ENCODE peak calls at places on chromosomes 1 and 21, in four cellular contexts. One of them, this sample, is unnamed.

GRCh38 chr1:58466618-58467241 is 79.8 kb downstream of the OMA1 start:
- DNase-seq in progenitor cell of endocrine pancreas: no peak
- DNase-seq in activated CD8-positive, alpha-beta memory T cell treated with anti-CD3 and anti-CD28 coated beads, Interleukin-2, amount 50 U/mL, for 48 hours: no peak
- DNase-seq in heart left ventricle: no peak
- DNase-seq in this sample: no peak

GRCh38 chr1:231171623-231172197 is 9.9 kb downstream of the TRIM67 start:
- DNase-seq in activated CD8-positive, alpha-beta memory T cell treated with anti-CD3 and anti-CD28 coated beads, Interleukin-2, amount 50 U/mL, for 48 hours: no peak
- DNase-seq in heart left ventricle: no peak
- DNase-seq in progenitor cell of endocrine pancreas: no peak
- DNase-seq in this sample: no peak

GRCh38 chr1:111784273-111784901 is 28.7 kb downstream of the DDX20 start:
- DNase-seq in heart left ventricle: no peak
- DNase-seq in activated CD8-positive, alpha-beta memory T cell treated with anti-CD3 and anti-CD28 coated beads, Interleukin-2, amount 50 U/mL, for 48 hours: no peak
- DNase-seq in progenitor cell of endocrine pancreas: no peak
- DNase-seq in this sample: no peak

GRCh38 chr1:103108525-103109150 is 316 bp upstream of the COL11A1 start:
- DNase-seq in activated CD8-positive, alpha-beta memory T cell treated with anti-CD3 and anti-CD28 coated beads, Interleukin-2, amount 50 U/mL, for 48 hours: no peak
- DNase-seq in heart left ventricle: peak; percentile 24
- DNase-seq in progenitor cell of endocrine pancreas: peak; percentile 34
- DNase-seq in this sample: no peak

GRCh38 chr1:183907106-183907505 is 102.2 kb downstream of the RGL1 start:
- DNase-seq in progenitor cell of endocrine pancreas: no peak
- DNase-seq in heart left ventricle: no peak
- DNase-seq in activated CD8-positive, alpha-beta memory T cell treated with anti-CD3 and anti-CD28 coated beads, Interleukin-2, amount 50 U/mL, for 48 hours: no peak
- DNase-seq in this sample: no peak

GRCh38 chr21:38771536-38771935 is 34.2 kb upstream of the ETS2 start:
- DNase-seq in progenitor cell of endocrine pancreas: no peak
- DNase-seq in heart left ventricle: no peak
- DNase-seq in activated CD8-positive, alpha-beta memory T cell treated with anti-CD3 and anti-CD28 coated beads, Interleukin-2, amount 50 U/mL, for 48 hours: no peak
- DNase-seq in this sample: no peak

GRCh38 chr21:44391345-44392091 is 38.1 kb downstream of the TRPM2 start:
- DNase-seq in progenitor cell of endocrine pancreas: no peak
- DNase-seq in heart left ventricle: peak; percentile 58
- DNase-seq in activated CD8-positive, alpha-beta memory T cell treated with anti-CD3 and anti-CD28 coated beads, Interleukin-2, amount 50 U/mL, for 48 hours: no peak
- DNase-seq in this sample: no peak

GRCh38 chr1:31977361-31978131 is 36.1 kb upstream of the KHDRBS1 start:
- DNase-seq in progenitor cell of endocrine pancreas: no peak
- DNase-seq in activated CD8-positive, alpha-beta memory T cell treated with anti-CD3 and anti-CD28 coated beads, Interleukin-2, amount 50 U/mL, for 48 hours: no peak
- DNase-seq in heart left ventricle: no peak
- DNase-seq in this sample: no peak

GRCh38 chr21:36550761-36551160 is 70.8 kb upstream of the CLDN14 start:
- DNase-seq in heart left ventricle: no peak
- DNase-seq in activated CD8-positive, alpha-beta memory T cell treated with anti-CD3 and anti-CD28 coated beads, Interleukin-2, amount 50 U/mL, for 48 hours: no peak
- DNase-seq in progenitor cell of endocrine pancreas: no peak
- DNase-seq in this sample: no peak